ENCODE peak calls at places on chromosomes 1 and 21, in four cellular contexts. D is stomach, A is fibroblast of lung, K is bronchial epithelial cell. M is an unnamed sample.
A peak's percentile ranks its signal among the peaks of the same experiment; 100 is the strongest.

GRCh38 chr1:8902765-8903164 is 24.3 kb upstream of the ENO1 start:
- DNase-seq in D (no peak), A (peak; percentile 63), K (peak; percentile 41), M (peak; percentile 41)

GRCh38 chr1:114118351-114118990 is 35.2 kb downstream of the SYT6 start:
- DNase-seq in K (no peak), D (no peak), A (no peak), M (no peak)

GRCh38 chr1:156225677-156226014 is 12.8 kb downstream of the PMF1 start:
- DNase-seq in A (no peak), D (no peak), K (no peak), M (no peak)

GRCh38 chr21:41164981-41165650 is 2.8 kb upstream of the BACE2 start:
- DNase-seq in A (peak; percentile 79), K (peak; percentile 94), D (peak; percentile 89), M (peak; percentile 29)

GRCh38 chr1:31755197-31755611 is 8.9 kb downstream of the ADGRB2 start:
- DNase-seq in K (no peak), D (no peak), A (no peak), M (no peak)

GRCh38 chr1:238360474-238360873 is 469.8 kb upstream of the ZP4 start:
- DNase-seq in A (peak; percentile 33), K (no peak), D (no peak), M (no peak)

GRCh38 chr1:203671047-203671446 is 44.4 kb downstream of the ATP2B4 start:
- DNase-seq in K (no peak), A (peak; percentile 78), D (no peak), M (no peak)

GRCh38 chr1:227532019-227532619 is 31.2 kb upstream of the ZNF678 start:
- DNase-seq in K (peak; percentile 26), D (no peak), A (peak; percentile 6), M (no peak)

GRCh38 chr1:233599542-233600073 is 14.3 kb upstream of the KCNK1 start:
- DNase-seq in D (no peak), A (no peak), K (no peak), M (no peak)

GRCh38 chr1:40708750-40709099 is 17.2 kb downstream of the NFYC start:
- DNase-seq in K (peak; percentile 87), D (no peak), A (peak; percentile 91), M (peak; percentile 93)

GRCh38 chr1:226371866-226372490 is 35.9 kb downstream of the PARP1 start:
- DNase-seq in D (no peak), A (no peak), K (no peak), M (no peak)

GRCh38 chr1:78483903-78484302 is 6.9 kb upstream of the PTGFR start:
- DNase-seq in A (peak; percentile 19), K (no peak), D (no peak), M (no peak)

GRCh38 chr1:9448132-9449105 is 90.8 kb upstream of the SLC25A33 start:
- DNase-seq in K (no peak), A (peak; percentile 59), D (no peak), M (no peak)

GRCh38 chr1:3292051-3292722 is 162.3 kb upstream of the ARHGEF16 start:
- DNase-seq in D (no peak), K (no peak), A (no peak), M (no peak)

GRCh38 chr21:35400233-35400939 is 351.3 kb upstream of the RUNX1 start:
- DNase-seq in K (peak; percentile 80), D (no peak), A (peak; percentile 71), M (peak; percentile 82)

GRCh38 chr1:155940993-155941844 is at the start of gene RXFP4:
- DNase-seq in D (peak; percentile 67), K (peak; percentile 38), A (peak; percentile 32), M (no peak)

GRCh38 chr1:168084396-168085231 is 52.1 kb downstream of the GPR161 start:
- DNase-seq in D (peak; percentile 49), A (peak; percentile 12), K (peak; percentile 26), M (peak; percentile 72)

GRCh38 chr1:61641578-61642336 is 83.2 kb downstream of the TM2D1 start:
- DNase-seq in K (peak; percentile 49), A (peak; percentile 49), D (peak; percentile 76), M (peak; percentile 80)

GRCh38 chr1:185108324-185108723 is 48.4 kb downstream of the TRMT1L start:
- DNase-seq in A (peak; percentile 3), K (no peak), D (no peak), M (peak; percentile 22)

GRCh38 chr1:192550922-192551534 is 24.5 kb upstream of the RGS1 start:
- DNase-seq in K (peak; percentile 64), A (peak; percentile 98), D (no peak), M (peak; percentile 78)

GRCh38 chr1:11180342-11180744 is 8.8 kb upstream of the ANGPTL7 start:
- DNase-seq in A (peak; percentile 83), K (no peak), D (no peak), M (peak; percentile 36)

GRCh38 chr1:159944623-159945455 is 574 bp downstream of the IGSF9 start:
- DNase-seq in D (no peak), A (no peak), K (peak; percentile 29), M (peak; percentile 14)

GRCh38 chr1:30896905-30897304 is 11.7 kb downstream of the SDC3 start:
- DNase-seq in D (no peak), A (no peak), K (no peak), M (no peak)

GRCh38 chr1:9687876-9688582 is 36.5 kb downstream of the PIK3CD start:
- DNase-seq in A (peak; percentile 36), D (peak; percentile 39), K (no peak), M (peak; percentile 15)

GRCh38 chr1:211829343-211830054 is 1.1 kb downstream of the LPGAT1 start:
- DNase-seq in D (no peak), K (peak; percentile 23), A (peak; percentile 28), M (peak; percentile 17)
- TF ChIP-seq CTCF in D (no peak), K (no peak), A (no peak), M (no peak)

GRCh38 chr1:223824287-223824686 is 21.5 kb downstream of the TP53BP2 start:
- DNase-seq in K (no peak), D (no peak), A (no peak), M (no peak)
- H3K4me3 ChIP-seq in K (no peak overlapping the region), D (no peak overlapping the region), A (no peak overlapping the region), M (no peak overlapping the region)

GRCh38 chr21:45289655-45290515 is 2.2 kb upstream of the POFUT2 start:
- DNase-seq in A (peak; percentile 20), D (peak; percentile 18), K (no peak), M (peak; percentile 50)
- TF ChIP-seq CTCF in A (no peak), D (no peak), K (no peak), M (peak; percentile 40)

DNA sequence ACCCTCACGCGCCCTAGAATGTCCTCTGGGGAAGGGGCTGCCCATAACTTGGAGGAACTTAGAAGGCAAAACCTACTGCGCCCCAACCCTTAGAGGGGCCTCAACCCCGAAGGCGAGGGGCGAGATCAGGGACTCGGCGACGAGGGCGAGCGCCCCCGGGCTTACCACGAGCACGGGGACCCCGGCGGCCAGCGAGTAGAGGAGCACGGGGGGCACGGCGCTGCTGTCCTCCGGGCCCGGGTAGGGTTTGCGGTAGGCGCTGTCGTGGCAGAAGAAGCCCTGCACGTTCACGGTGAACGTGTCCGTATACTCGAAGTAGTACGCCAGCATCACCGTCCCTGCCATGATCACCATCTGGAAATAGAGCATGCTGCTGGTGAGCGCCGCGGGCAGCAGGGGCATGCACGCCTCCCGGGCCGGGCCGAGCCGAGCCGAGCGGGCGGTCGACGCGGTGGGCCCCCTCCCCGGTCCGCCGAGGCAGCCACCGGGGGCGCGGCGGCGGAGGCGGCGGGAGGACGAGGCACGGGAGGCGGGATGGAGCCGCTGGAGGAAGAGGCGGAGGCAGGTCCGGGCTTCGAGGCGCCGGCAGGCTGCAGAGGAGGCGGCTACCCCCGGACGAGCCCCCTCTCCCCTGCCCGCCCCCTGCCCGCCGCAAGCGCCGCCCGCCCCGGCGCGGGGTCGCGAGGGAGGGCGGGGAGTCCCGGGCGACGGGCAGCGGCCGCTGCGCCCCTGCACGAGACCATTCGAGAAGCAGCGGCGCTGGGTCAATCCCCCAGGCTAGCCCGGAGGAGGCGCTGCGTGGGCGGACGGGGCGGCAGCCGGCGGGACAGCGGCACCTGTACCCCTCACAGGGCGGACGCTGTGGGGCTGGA is at the start of gene PLPPR5:
- DNase-seq in A (peak; percentile 44), D (no peak), K (no peak), M (peak; percentile 26)
- H3K4me3 ChIP-seq in A (peak within 1 kb of the TSS; percentile 57), D (peak within 1 kb of the TSS; percentile 52), K (peak within 1 kb of the TSS; percentile 1), M (peak within 1 kb of the TSS; percentile 33)